ENCODE peak calls at places on chromosomes 13 and 19, in seven cellular contexts. C is stimulated activated CD8-positive, alpha-beta memory T cell treated with anti-CD3 and anti-CD28 coated beads, Interleukin-15, amount 100 ng/mL, for 4 hours; N is T-helper 17 cell; A is ACHN; S is activated gamma-delta T cell treated with Interleukin-2 at 50 U/mL for 16 hours; B is GM04504; X is T-helper 1 cell. R is an unnamed sample.

GRCh38 chr19:56577719-56578602 is 10.7 kb downstream of the ZNF470 start:
- DNase-seq in C (no peak), N (no peak), A (no peak), S (no peak), B (no peak), X (no peak), R (no peak)

GRCh38 chr19:15379996-15380647 is 535 bp upstream of the AKAP8 start:
- DNase-seq in C (no peak), N (no peak), A (peak), S (no peak), B (no peak), X (no peak), R (no peak)

GRCh38 chr13:70253834-70254233 is 145.6 kb upstream of the KLHL1 start:
- DNase-seq in C (no peak), N (no peak), A (no peak), S (no peak), B (no peak), X (no peak), R (no peak)

GRCh38 chr13:26548251-26548765 is 9.2 kb upstream of the WASF3 start:
- DNase-seq in C (no peak), N (no peak), A (no peak), S (no peak), B (no peak), X (no peak), R (no peak)

GRCh38 chr13:111399334-111399733 is 78.9 kb downstream of the TEX29 start:
- DNase-seq in C (no peak), N (no peak), A (no peak), S (no peak), B (no peak), X (no peak), R (no peak)

GRCh38 chr13:110187501-110188161 is 119.3 kb downstream of the COL4A1 start:
- DNase-seq in C (no peak), N (no peak), A (no peak), S (no peak), B (peak), X (no peak), R (no peak)

GRCh38 chr13:41763772-41764171 is 197.1 kb downstream of the VWA8 start:
- DNase-seq in C (no peak), N (no peak), A (no peak), S (no peak), B (no peak), X (no peak), R (no peak)

GRCh38 chr13:104837756-104838155 is 1697.7 kb downstream of the EFNB2 start:
- DNase-seq in C (no peak), N (no peak), A (no peak), S (no peak), B (no peak), X (no peak), R (no peak)

GRCh38 chr13:109605846-109606245 is 180.5 kb downstream of the IRS2 start:
- DNase-seq in C (no peak), N (no peak), A (no peak), S (no peak), B (no peak), X (no peak), R (no peak)

GRCh38 chr19:40400521-40400920 is 10.5 kb upstream of the HIPK4 start:
- DNase-seq in C (no peak), N (no peak), A (no peak), S (no peak), B (no peak), X (no peak), R (no peak)

R was measured in T-helper 2 cell.